ENCODE peak calls at places on chromosome 22, in four cellular contexts. H, X, Z and G are unnamed samples.

GRCh38 chr22:24768537-24769374 is 5.8 kb downstream of the PIWIL3 start:
- DNase-seq in H (no peak), X (peak), Z (peak), G (no peak)

GRCh38 chr22:29842740-29843139 is 4.7 kb upstream of the ASCC2 start:
- DNase-seq in H (no peak), X (no peak), Z (no peak), G (no peak)

GRCh38 chr22:49768961-49769690 is 58.5 kb downstream of the BRD1 start:
- DNase-seq in H (no peak), X (no peak), Z (no peak), G (no peak)

GRCh38 chr22:44668886-44669724 is 32.9 kb upstream of the PRR5 start:
- DNase-seq in H (no peak), X (peak), Z (no peak), G (no peak)

GRCh38 chr22:49084203-49084602 is 743.5 kb downstream of the BRD1 start:
- DNase-seq in H (no peak), X (peak), Z (no peak), G (no peak)

GRCh38 chr22:26038365-26038764 is 130.9 kb upstream of the SEZ6L start:
- DNase-seq in H (no peak), X (no peak), Z (no peak), G (no peak)

GRCh38 chr22:49756201-49756600 is 71.5 kb downstream of the BRD1 start:
- DNase-seq in H (no peak), X (no peak), Z (no peak), G (no peak)

GRCh38 chr22:37240941-37241320 is 3.1 kb downstream of the RAC2 start:
- DNase-seq in H (no peak), X (no peak), Z (no peak), G (no peak)

GRCh38 chr22:47090591-47091240 is 328.3 kb downstream of the TBC1D22A start:
- DNase-seq in H (no peak), X (peak), Z (no peak), G (no peak)

GRCh38 chr22:36873614-36874308 is 13.0 kb downstream of the NCF4 start:
- DNase-seq in H (peak), X (peak), Z (peak), G (peak)

GRCh38 chr22:29964777-29965176 is 81.8 kb downstream of the MTMR3 start:
- DNase-seq in H (no peak), X (no peak), Z (peak), G (no peak)

GRCh38 chr22:42831712-42832111 is 25.4 kb downstream of the ARFGAP3 start:
- DNase-seq in H (no peak), X (no peak), Z (no peak), G (no peak)

DNA sequence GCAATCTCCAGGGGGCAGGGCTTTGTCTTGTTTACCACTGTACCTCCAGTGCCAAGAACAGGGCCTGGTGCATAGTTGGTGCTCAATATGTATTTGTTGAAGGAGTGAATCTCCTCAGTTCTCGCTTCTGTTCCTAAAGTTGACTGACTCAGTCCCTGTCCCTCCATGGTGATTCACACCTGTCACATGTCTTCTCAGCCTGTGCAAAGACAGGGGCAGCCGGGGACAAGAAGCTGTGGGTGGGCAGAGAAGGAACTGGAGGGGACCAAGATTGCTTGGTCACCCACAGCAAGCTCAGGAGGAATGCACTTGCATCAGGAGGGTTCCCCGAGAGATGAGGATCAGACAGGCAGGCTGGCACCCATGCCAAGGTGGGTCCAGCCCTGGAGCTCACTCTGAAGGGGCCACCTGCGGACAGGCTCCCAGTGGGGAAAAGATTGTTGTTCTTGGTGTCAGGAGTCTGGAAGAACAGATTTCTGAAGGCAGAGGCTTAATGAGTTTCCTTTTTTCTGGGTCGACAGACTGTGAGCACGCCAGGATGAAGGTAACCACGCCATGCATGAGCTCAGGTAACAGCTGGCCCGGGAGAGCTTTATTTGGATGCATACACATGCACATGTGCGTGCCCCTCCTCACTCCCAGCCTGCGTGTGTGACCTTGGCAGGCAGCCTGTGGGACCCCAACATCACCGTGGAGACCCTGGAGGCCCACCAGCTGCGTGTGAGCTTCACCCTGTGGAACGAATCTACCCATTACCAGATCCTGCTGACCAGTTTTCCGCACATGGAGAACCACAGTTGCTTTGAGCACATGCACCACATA is 16.9 kb downstream of the IL17RA start:
- DNase-seq in H (no peak), X (no peak), Z (no peak), G (no peak)
- TF ChIP-seq POLR2AphosphoS5 in H (no peak), X (no peak), Z (no peak), G (no peak)

DNA sequence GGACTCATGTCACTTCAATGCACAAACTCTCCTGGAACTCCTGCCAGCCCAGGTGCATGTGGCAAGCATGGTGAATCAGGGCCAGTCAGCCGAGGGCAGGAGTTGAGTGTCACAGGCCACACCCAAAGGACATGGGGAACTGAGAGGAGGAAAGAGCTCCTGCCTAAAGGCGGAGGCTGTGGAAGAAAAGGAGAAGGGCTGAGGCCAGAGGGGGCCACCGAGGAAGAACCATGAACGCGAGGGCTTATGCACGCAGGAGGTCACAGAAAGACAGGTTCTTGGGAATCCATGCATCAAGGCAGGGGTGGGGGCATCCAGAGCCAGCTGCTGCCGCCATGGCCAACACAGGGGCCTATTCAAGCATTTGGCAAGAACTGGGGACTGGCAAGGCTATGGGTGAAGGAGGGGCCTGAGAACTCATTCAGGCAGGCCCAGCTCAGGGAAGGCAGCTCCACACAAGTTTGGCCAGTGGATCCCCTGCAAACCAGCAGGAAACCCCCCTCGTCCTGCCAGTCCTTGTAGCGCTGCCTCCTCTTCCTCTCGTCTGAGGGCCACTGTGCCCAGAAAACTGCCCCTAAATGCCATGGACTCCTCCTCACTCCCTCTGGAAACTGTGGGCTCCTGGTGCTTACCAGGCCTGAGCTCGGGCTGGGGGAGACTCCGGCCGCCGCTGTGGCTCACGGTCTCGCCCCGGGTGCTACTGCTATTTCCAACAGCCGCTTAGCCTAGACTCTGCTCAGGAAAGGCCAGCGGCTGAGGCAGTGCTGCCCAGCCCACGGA is 15.4 kb downstream of the PPM1F start:
- DNase-seq in H (no peak), X (no peak), Z (peak), G (no peak)
- TF ChIP-seq SPI1 in H (no peak), X (peak), Z (no peak), G (no peak)

GRCh38 chr22:28706845-28707244 is 27.2 kb upstream of the TTC28 start:
- DNase-seq in H (no peak), X (no peak), Z (no peak), G (no peak)

GRCh38 chr22:28711341-28711740 is 30.3 kb downstream of the CHEK2 start:
- DNase-seq in H (no peak), X (no peak), Z (no peak), G (no peak)

GRCh38 chr22:28711820-28712777 is 29.5 kb downstream of the CHEK2 start:
- DNase-seq in H (no peak), X (peak), Z (no peak), G (no peak)

GRCh38 chr22:28710889-28711285 is 30.7 kb downstream of the CHEK2 start:
- DNase-seq in H (no peak), X (no peak), Z (no peak), G (no peak)

DNA sequence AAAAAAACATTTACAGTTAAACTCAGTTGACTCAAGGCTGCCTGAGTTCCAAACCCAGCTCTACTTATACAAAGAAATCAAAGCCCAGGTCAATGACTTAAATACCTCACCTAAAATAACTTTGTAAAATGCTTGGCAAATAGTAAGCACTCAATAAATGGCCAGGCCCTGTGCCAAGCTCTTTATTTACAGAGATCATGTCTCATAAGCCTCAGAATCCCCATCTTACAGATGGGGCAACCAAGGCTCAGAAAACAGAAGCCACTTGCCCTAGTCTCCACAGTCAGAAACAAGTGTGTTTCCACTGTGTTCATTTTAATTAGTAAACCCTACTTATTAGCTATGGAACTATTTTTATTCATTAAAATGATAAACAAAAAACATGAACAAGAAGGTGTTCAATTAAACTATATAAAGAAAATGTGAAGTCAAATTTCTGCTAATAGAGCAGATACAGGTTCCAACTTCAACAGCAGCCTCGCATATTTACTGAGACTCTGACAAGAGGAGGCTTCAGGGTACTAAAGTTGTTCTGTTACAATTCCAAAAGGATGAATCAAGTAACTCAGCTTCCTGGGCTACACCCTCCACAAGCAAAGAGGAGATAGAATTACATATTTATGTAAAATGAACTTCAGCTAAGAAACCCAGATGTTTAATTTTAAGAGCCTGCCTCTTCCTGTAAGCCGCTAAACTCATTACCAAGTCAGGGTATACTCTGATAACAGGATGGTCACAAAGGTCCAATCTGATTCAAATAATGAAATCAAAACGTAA is 30.7 kb upstream of the TTC28 start:
- DNase-seq in H (no peak), X (no peak), Z (no peak), G (no peak)
- TF ChIP-seq POLR2AphosphoS5 in H (no peak), X (no peak), Z (no peak), G (no peak)

DNA sequence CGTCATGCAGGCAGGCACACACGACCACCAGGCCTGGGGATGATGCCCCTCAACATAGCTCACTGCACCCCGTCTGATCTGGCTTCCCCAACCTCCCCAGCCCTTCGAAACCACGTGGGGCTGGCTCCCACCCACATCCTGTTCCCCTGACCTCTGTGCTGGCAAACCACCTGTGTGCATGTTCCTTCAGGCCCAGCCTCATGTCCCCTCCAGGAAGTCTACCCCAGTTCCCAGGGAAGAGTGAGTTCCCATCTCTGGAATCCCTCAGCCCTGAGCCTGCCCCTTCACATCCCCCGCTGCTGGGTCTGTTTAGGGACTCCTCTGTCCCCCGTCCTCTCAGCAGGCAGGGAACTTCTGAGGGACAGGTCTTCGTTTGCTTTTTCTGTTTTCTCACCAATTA is 7.1 kb downstream of the SLC7A4 start:
- DNase-seq in H (no peak), X (no peak), Z (no peak), G (no peak)
- TF ChIP-seq SPI1 in H (no peak), X (no peak), Z (no peak), G (no peak)

GRCh38 chr22:38844661-38845367 is 986 bp upstream of the NPTXR start:
- DNase-seq in H (no peak), X (no peak), Z (no peak), G (no peak)

GRCh38 chr22:38842512-38843200 is 1.2 kb downstream of the NPTXR start:
- DNase-seq in H (no peak), X (peak), Z (no peak), G (no peak)

GRCh38 chr22:38843201-38843715 is 570 bp downstream of the NPTXR start:
- DNase-seq in H (no peak), X (peak), Z (peak), G (peak)

GRCh38 chr22:38845368-38845740 is 1.5 kb upstream of the NPTXR start:
- DNase-seq in H (no peak), X (no peak), Z (no peak), G (no peak)

GRCh38 chr22:38843716-38844660 is at the start of gene NPTXR:
- DNase-seq in H (no peak), X (peak), Z (no peak), G (peak)
- TF ChIP-seq POLR2AphosphoS5 in H (no peak), X (peak), Z (no peak), G (no peak)

DNA sequence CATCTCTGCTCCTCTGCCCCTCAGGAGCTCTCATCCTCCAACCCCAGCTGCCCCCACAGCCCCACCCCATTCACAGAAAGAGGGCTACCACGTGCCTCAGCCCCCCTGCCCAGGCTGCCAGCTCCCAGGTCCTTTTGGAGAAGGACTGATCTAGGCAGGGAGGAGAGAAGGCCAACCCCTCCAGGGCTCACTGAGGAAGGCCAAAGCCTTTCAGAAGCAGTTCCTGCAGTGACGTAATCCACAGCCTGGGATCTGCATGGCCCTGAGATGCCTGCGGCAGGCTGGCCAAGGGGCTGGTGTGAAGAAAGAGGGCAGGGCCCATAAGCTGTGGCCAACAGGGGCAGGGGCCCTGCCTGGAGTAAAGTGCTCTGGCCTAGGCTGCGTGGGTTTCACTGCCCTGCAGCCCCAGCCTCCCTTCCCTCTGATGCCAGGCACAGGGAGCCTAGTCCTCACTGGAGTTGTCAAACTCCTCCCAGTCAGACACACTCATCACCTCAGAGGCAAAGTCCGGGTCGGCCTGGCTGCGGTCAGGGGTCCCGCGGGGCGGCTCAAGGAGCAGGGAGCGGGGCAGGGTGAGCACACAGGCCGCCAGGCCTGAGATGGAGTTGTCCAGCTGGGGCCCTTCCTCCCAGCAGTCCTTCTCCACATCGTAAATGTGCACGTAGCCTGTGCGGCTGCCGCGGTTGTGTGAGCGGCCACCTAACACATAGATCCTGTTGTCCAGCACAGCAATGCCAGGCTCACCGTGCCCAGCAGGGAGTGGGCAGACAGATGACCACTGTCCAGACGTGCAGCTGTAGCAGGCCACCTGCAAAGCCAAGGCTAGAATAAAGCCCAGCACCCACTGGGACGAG is 4.2 kb upstream of the SCARF2 start:
- DNase-seq in H (no peak), X (no peak), Z (peak), G (no peak)
- TF ChIP-seq SPI1 in H (no peak), X (peak), Z (peak), G (no peak)

DNA sequence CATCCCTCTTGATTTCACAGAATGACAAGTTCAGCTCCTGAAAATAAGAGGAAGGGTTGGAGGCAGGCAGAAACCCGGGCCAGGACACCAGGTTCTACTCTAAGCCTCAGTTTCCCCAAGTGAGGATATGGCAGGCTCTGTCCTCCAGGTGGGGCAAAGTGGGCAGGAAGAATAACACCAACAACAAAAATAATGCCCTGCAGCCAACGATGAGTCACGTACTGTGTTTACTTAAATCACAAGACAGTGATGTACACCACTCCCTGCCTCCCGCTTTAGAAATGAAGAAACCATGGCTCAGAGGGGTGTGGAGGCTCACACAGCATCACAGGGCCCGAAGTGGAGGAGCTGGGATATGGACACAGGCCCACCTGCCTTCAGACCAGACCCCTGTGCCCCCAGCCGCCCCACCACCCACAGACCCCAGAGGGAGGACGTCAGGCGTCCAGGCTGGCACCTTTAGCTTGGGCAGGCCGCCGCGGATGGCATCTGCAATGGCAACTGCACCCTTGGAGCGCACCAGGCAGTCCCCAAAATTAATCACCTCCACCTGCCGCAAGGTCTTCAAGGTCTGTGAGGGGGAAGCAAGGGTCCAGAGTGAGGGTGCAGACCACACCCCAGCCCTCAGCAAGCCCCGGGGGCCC is 15.6 kb upstream of the CHADL start:
- DNase-seq in H (no peak), X (no peak), Z (no peak), G (no peak)
- TF ChIP-seq POLR2AphosphoS5 in H (no peak), X (no peak), Z (no peak), G (no peak)

GRCh38 chr22:18994780-18995711 is 59.0 kb upstream of the PRODH start:
- DNase-seq in H (no peak), X (peak), Z (no peak), G (no peak)
- TF ChIP-seq SPI1 in H (no peak), X (no peak), Z (no peak), G (no peak)

GRCh38 chr22:33539902-33540751 is 380.1 kb downstream of the LARGE1 start:
- DNase-seq in H (no peak), X (no peak), Z (no peak), G (no peak)
- TF ChIP-seq POLR2AphosphoS5 in H (no peak), X (no peak), Z (no peak), G (no peak)